ENCODE peak calls at places on chromosomes 7 and 10, in ten cellular contexts. One of them, this sample, is unnamed.

GRCh38 chr7:23009303-23009702 is 4.6 kb downstream of the HYCC1 start:
- DNase-seq in ACHN: no peak
- DNase-seq in NCI-H2029 treated with DMSO at 0.1 percent for 48 hours: no peak
- DNase-seq in DMS 273 treated with DMSO at 0.1 percent for 48 hours: no peak
- DNase-seq in Caki2: no peak
- DNase-seq in effector CD4-positive, alpha-beta T cell: no peak
- DNase-seq in epithelial cell of esophagus: no peak
- DNase-seq in cardiac fibroblast: no peak
- DNase-seq in KBM-7: no peak
- DNase-seq in endothelial cell: no peak
- DNase-seq in this sample: no peak

GRCh38 chr10:127354992-127355391 is 158.6 kb upstream of the INSYN2A start:
- DNase-seq in ACHN: no peak
- DNase-seq in NCI-H2029 treated with DMSO at 0.1 percent for 48 hours: no peak
- DNase-seq in DMS 273 treated with DMSO at 0.1 percent for 48 hours: no peak
- DNase-seq in Caki2: no peak
- DNase-seq in effector CD4-positive, alpha-beta T cell: no peak
- DNase-seq in epithelial cell of esophagus: no peak
- DNase-seq in cardiac fibroblast: peak; percentile 26
- DNase-seq in KBM-7: peak; percentile 12
- DNase-seq in endothelial cell: no peak
- DNase-seq in this sample: no peak

GRCh38 chr7:129805086-129805719 is 147.6 kb downstream of the UBE2H start:
- DNase-seq in ACHN: no peak
- DNase-seq in NCI-H2029 treated with DMSO at 0.1 percent for 48 hours: no peak
- DNase-seq in DMS 273 treated with DMSO at 0.1 percent for 48 hours: no peak
- DNase-seq in Caki2: no peak
- DNase-seq in effector CD4-positive, alpha-beta T cell: no peak
- DNase-seq in epithelial cell of esophagus: no peak
- DNase-seq in cardiac fibroblast: no peak
- DNase-seq in KBM-7: no peak
- DNase-seq in endothelial cell: no peak
- DNase-seq in this sample: no peak

GRCh38 chr10:5811387-5811821 is 1.8 kb downstream of the GDI2 start:
- DNase-seq in ACHN: peak; percentile 9
- DNase-seq in NCI-H2029 treated with DMSO at 0.1 percent for 48 hours: no peak
- DNase-seq in DMS 273 treated with DMSO at 0.1 percent for 48 hours: no peak
- DNase-seq in Caki2: peak; percentile 25
- DNase-seq in effector CD4-positive, alpha-beta T cell: no peak
- DNase-seq in epithelial cell of esophagus: peak; percentile 58
- DNase-seq in cardiac fibroblast: peak; percentile 50
- DNase-seq in KBM-7: peak; percentile 40
- DNase-seq in endothelial cell: no peak
- DNase-seq in this sample: peak; percentile 45

GRCh38 chr7:150958071-150958552 is 20.0 kb downstream of the KCNH2 start:
- DNase-seq in ACHN: no peak
- DNase-seq in NCI-H2029 treated with DMSO at 0.1 percent for 48 hours: no peak
- DNase-seq in DMS 273 treated with DMSO at 0.1 percent for 48 hours: no peak
- DNase-seq in Caki2: no peak
- DNase-seq in effector CD4-positive, alpha-beta T cell: no peak
- DNase-seq in epithelial cell of esophagus: no peak
- DNase-seq in cardiac fibroblast: no peak
- DNase-seq in KBM-7: no peak
- DNase-seq in endothelial cell: no peak
- DNase-seq in this sample: no peak

GRCh38 chr10:112934193-112934592 is 15.9 kb upstream of the TCF7L2 start:
- DNase-seq in ACHN: no peak
- DNase-seq in NCI-H2029 treated with DMSO at 0.1 percent for 48 hours: no peak
- DNase-seq in DMS 273 treated with DMSO at 0.1 percent for 48 hours: no peak
- DNase-seq in Caki2: no peak
- DNase-seq in effector CD4-positive, alpha-beta T cell: no peak
- DNase-seq in epithelial cell of esophagus: peak; percentile 24
- DNase-seq in cardiac fibroblast: no peak
- DNase-seq in KBM-7: no peak
- DNase-seq in endothelial cell: no peak
- DNase-seq in this sample: no peak

GRCh38 chr10:131880016-131880590 is 20.7 kb upstream of the PPP2R2D start:
- DNase-seq in ACHN: no peak
- DNase-seq in NCI-H2029 treated with DMSO at 0.1 percent for 48 hours: no peak
- DNase-seq in DMS 273 treated with DMSO at 0.1 percent for 48 hours: no peak
- DNase-seq in Caki2: no peak
- DNase-seq in effector CD4-positive, alpha-beta T cell: no peak
- DNase-seq in epithelial cell of esophagus: no peak
- DNase-seq in cardiac fibroblast: no peak
- DNase-seq in KBM-7: no peak
- DNase-seq in endothelial cell: no peak
- DNase-seq in this sample: no peak

GRCh38 chr7:156261581-156261980 is 379.0 kb upstream of the RNF32 start:
- DNase-seq in ACHN: no peak
- DNase-seq in NCI-H2029 treated with DMSO at 0.1 percent for 48 hours: no peak
- DNase-seq in DMS 273 treated with DMSO at 0.1 percent for 48 hours: no peak
- DNase-seq in Caki2: no peak
- DNase-seq in effector CD4-positive, alpha-beta T cell: no peak
- DNase-seq in epithelial cell of esophagus: no peak
- DNase-seq in cardiac fibroblast: no peak
- DNase-seq in KBM-7: no peak
- DNase-seq in endothelial cell: no peak
- DNase-seq in this sample: no peak

GRCh38 chr7:134854816-134855215 is 75.4 kb downstream of the CALD1 start:
- DNase-seq in ACHN: no peak
- DNase-seq in NCI-H2029 treated with DMSO at 0.1 percent for 48 hours: no peak
- DNase-seq in DMS 273 treated with DMSO at 0.1 percent for 48 hours: no peak
- DNase-seq in Caki2: no peak
- DNase-seq in effector CD4-positive, alpha-beta T cell: no peak
- DNase-seq in epithelial cell of esophagus: no peak
- DNase-seq in cardiac fibroblast: peak; percentile 73
- DNase-seq in KBM-7: peak; percentile 71
- DNase-seq in endothelial cell: no peak
- DNase-seq in this sample: no peak

GRCh38 chr7:141262101-141262819 is 188.4 kb downstream of the TMEM178B start:
- DNase-seq in ACHN: peak; percentile 28
- DNase-seq in NCI-H2029 treated with DMSO at 0.1 percent for 48 hours: no peak
- DNase-seq in DMS 273 treated with DMSO at 0.1 percent for 48 hours: no peak
- DNase-seq in Caki2: no peak
- DNase-seq in effector CD4-positive, alpha-beta T cell: no peak
- DNase-seq in epithelial cell of esophagus: no peak
- DNase-seq in cardiac fibroblast: peak; percentile 21
- DNase-seq in KBM-7: no peak
- DNase-seq in endothelial cell: peak; percentile 21
- DNase-seq in this sample: no peak

GRCh38 chr10:6114758-6115410 is 26.1 kb downstream of the RBM17 start:
- DNase-seq in ACHN: peak; percentile 15
- DNase-seq in NCI-H2029 treated with DMSO at 0.1 percent for 48 hours: no peak
- DNase-seq in DMS 273 treated with DMSO at 0.1 percent for 48 hours: no peak
- DNase-seq in Caki2: no peak
- DNase-seq in effector CD4-positive, alpha-beta T cell: no peak
- DNase-seq in epithelial cell of esophagus: peak; percentile 45
- DNase-seq in cardiac fibroblast: peak; percentile 92
- DNase-seq in KBM-7: no peak
- DNase-seq in endothelial cell: no peak
- DNase-seq in this sample: no peak

GRCh38 chr10:110824660-110825059 is 47.1 kb upstream of the PDCD4 start:
- DNase-seq in ACHN: no peak
- DNase-seq in NCI-H2029 treated with DMSO at 0.1 percent for 48 hours: no peak
- DNase-seq in DMS 273 treated with DMSO at 0.1 percent for 48 hours: no peak
- DNase-seq in Caki2: no peak
- DNase-seq in effector CD4-positive, alpha-beta T cell: no peak
- DNase-seq in epithelial cell of esophagus: no peak
- DNase-seq in cardiac fibroblast: no peak
- DNase-seq in KBM-7: no peak
- DNase-seq in endothelial cell: no peak
- DNase-seq in this sample: no peak

GRCh38 chr7:25124485-25125136 is 449 bp downstream of the CYCS start:
- DNase-seq in ACHN: no peak
- DNase-seq in NCI-H2029 treated with DMSO at 0.1 percent for 48 hours: no peak
- DNase-seq in DMS 273 treated with DMSO at 0.1 percent for 48 hours: no peak
- DNase-seq in Caki2: peak; percentile 33
- DNase-seq in effector CD4-positive, alpha-beta T cell: peak; percentile 8
- DNase-seq in epithelial cell of esophagus: peak; percentile 24
- DNase-seq in cardiac fibroblast: peak; percentile 13
- DNase-seq in KBM-7: peak; percentile 35
- DNase-seq in endothelial cell: no peak
- DNase-seq in this sample: no peak

GRCh38 chr7:15504376-15504775 is 57.4 kb downstream of the AGMO start:
- DNase-seq in ACHN: no peak
- DNase-seq in NCI-H2029 treated with DMSO at 0.1 percent for 48 hours: no peak
- DNase-seq in DMS 273 treated with DMSO at 0.1 percent for 48 hours: no peak
- DNase-seq in Caki2: no peak
- DNase-seq in effector CD4-positive, alpha-beta T cell: no peak
- DNase-seq in epithelial cell of esophagus: no peak
- DNase-seq in cardiac fibroblast: peak; percentile 69
- DNase-seq in KBM-7: no peak
- DNase-seq in endothelial cell: no peak
- DNase-seq in this sample: no peak

GRCh38 chr7:36661135-36661840 is 63.0 kb downstream of the AOAH start:
- DNase-seq in ACHN: peak; percentile 81
- DNase-seq in NCI-H2029 treated with DMSO at 0.1 percent for 48 hours: no peak
- DNase-seq in DMS 273 treated with DMSO at 0.1 percent for 48 hours: no peak
- DNase-seq in Caki2: peak; percentile 84
- DNase-seq in effector CD4-positive, alpha-beta T cell: no peak
- DNase-seq in epithelial cell of esophagus: peak; percentile 71
- DNase-seq in cardiac fibroblast: no peak
- DNase-seq in KBM-7: no peak
- DNase-seq in endothelial cell: no peak
- DNase-seq in this sample: no peak

GRCh38 chr7:19964198-19964597 is 190.8 kb upstream of the TMEM196 start:
- DNase-seq in ACHN: no peak
- DNase-seq in NCI-H2029 treated with DMSO at 0.1 percent for 48 hours: no peak
- DNase-seq in DMS 273 treated with DMSO at 0.1 percent for 48 hours: no peak
- DNase-seq in Caki2: no peak
- DNase-seq in effector CD4-positive, alpha-beta T cell: no peak
- DNase-seq in epithelial cell of esophagus: peak; percentile 5
- DNase-seq in cardiac fibroblast: peak; percentile 75
- DNase-seq in KBM-7: no peak
- DNase-seq in endothelial cell: no peak
- DNase-seq in this sample: no peak

GRCh38 chr10:127910464-127910770 is 3.5 kb downstream of the PTPRE start:
- DNase-seq in ACHN: no peak
- DNase-seq in NCI-H2029 treated with DMSO at 0.1 percent for 48 hours: no peak
- DNase-seq in DMS 273 treated with DMSO at 0.1 percent for 48 hours: no peak
- DNase-seq in Caki2: peak; percentile 8
- DNase-seq in effector CD4-positive, alpha-beta T cell: no peak
- DNase-seq in epithelial cell of esophagus: no peak
- DNase-seq in cardiac fibroblast: no peak
- DNase-seq in KBM-7: no peak
- DNase-seq in endothelial cell: no peak
- DNase-seq in this sample: no peak

GRCh38 chr10:12848439-12849173 is 152.9 kb downstream of the CCDC3 start:
- DNase-seq in ACHN: no peak
- DNase-seq in NCI-H2029 treated with DMSO at 0.1 percent for 48 hours: no peak
- DNase-seq in DMS 273 treated with DMSO at 0.1 percent for 48 hours: no peak
- DNase-seq in Caki2: no peak
- DNase-seq in effector CD4-positive, alpha-beta T cell: no peak
- DNase-seq in epithelial cell of esophagus: no peak
- DNase-seq in cardiac fibroblast: no peak
- DNase-seq in KBM-7: no peak
- DNase-seq in endothelial cell: no peak
- DNase-seq in this sample: no peak

GRCh38 chr10:97921581-97922377 is 72.1 kb downstream of the GOLGA7B start:
- DNase-seq in ACHN: no peak
- DNase-seq in NCI-H2029 treated with DMSO at 0.1 percent for 48 hours: no peak
- DNase-seq in DMS 273 treated with DMSO at 0.1 percent for 48 hours: no peak
- DNase-seq in Caki2: no peak
- DNase-seq in effector CD4-positive, alpha-beta T cell: no peak
- DNase-seq in epithelial cell of esophagus: no peak
- DNase-seq in cardiac fibroblast: no peak
- DNase-seq in KBM-7: no peak
- DNase-seq in endothelial cell: no peak
- DNase-seq in this sample: no peak

GRCh38 chr10:24008164-24009066 is 200.5 kb upstream of the KIAA1217 start:
- DNase-seq in ACHN: no peak
- DNase-seq in NCI-H2029 treated with DMSO at 0.1 percent for 48 hours: no peak
- DNase-seq in DMS 273 treated with DMSO at 0.1 percent for 48 hours: no peak
- DNase-seq in Caki2: no peak
- DNase-seq in effector CD4-positive, alpha-beta T cell: no peak
- DNase-seq in epithelial cell of esophagus: peak; percentile 64
- DNase-seq in cardiac fibroblast: peak; percentile 19
- DNase-seq in KBM-7: no peak
- DNase-seq in endothelial cell: no peak
- DNase-seq in this sample: peak; percentile 93